ENCODE peak calls at places on chromosomes 6 and 20, in seven cellular contexts. U is PC-3, R is Peyer's patch, F is AG10803, Z is lower lobe of right lung, J is psoas muscle, P is cardiac muscle cell. A is an unnamed sample.

GRCh38 chr6:109393882-109394281 is 11.6 kb upstream of the CD164 start:
- DNase-seq in J (no peak), R (peak; percentile 58), F (no peak), Z (no peak), U (peak; percentile 56), P (no peak), A (no peak)

GRCh38 chr20:35013421-35014411 is 58.0 kb downstream of the MYH7B start:
- DNase-seq in Z (no peak), P (no peak), R (peak; percentile 38), J (no peak), U (no peak), F (no peak), A (no peak)

GRCh38 chr20:16821211-16822089 is 73.3 kb downstream of the OTOR start:
- DNase-seq in P (peak; percentile 60), U (peak; percentile 69), Z (peak; percentile 49), F (peak; percentile 34), R (no peak), J (no peak), A (peak; percentile 58)

GRCh38 chr20:34703061-34703572 is 1.0 kb upstream of the TP53INP2 start:
- DNase-seq in F (peak; percentile 7), J (no peak), R (no peak), U (no peak), Z (no peak), P (no peak), A (no peak)

GRCh38 chr6:11865926-11866325 is 87.3 kb upstream of the ADTRP start:
- DNase-seq in Z (no peak), J (no peak), U (peak; percentile 74), R (no peak), F (no peak), P (no peak), A (no peak)

GRCh38 chr6:137878810-137879285 is 11.8 kb downstream of the TNFAIP3 start:
- DNase-seq in Z (peak; percentile 49), R (no peak), P (peak; percentile 74), F (no peak), J (peak; percentile 82), U (no peak), A (no peak)

GRCh38 chr6:82363368-82364086 is at the start of gene TPBG:
- DNase-seq in J (peak; percentile 63), P (peak; percentile 79), U (peak; percentile 69), F (peak; percentile 71), R (peak; percentile 58), Z (peak; percentile 59), A (peak; percentile 67)

GRCh38 chr6:148441454-148441911 is 98.8 kb downstream of the SASH1 start:
- DNase-seq in R (no peak), P (no peak), F (peak; percentile 77), J (no peak), U (peak; percentile 95), Z (no peak), A (peak; percentile 90)

GRCh38 chr6:138455746-138456392 is 43.4 kb downstream of the NHSL1 start:
- DNase-seq in R (peak; percentile 64), P (no peak), J (no peak), Z (no peak), F (peak; percentile 19), U (peak; percentile 87), A (peak; percentile 58)

GRCh38 chr6:13295576-13295975 is 32.8 kb downstream of the TBC1D7 start:
- DNase-seq in Z (no peak), F (no peak), U (no peak), P (no peak), R (no peak), J (no peak), A (no peak)

GRCh38 chr6:15901141-15902115 is 227.5 kb upstream of the MYLIP start:
- DNase-seq in F (no peak), Z (no peak), R (peak; percentile 79), U (no peak), P (no peak), J (no peak), A (peak; percentile 37)

GRCh38 chr20:2429061-2429460 is 41.5 kb downstream of the SNRPB start:
- DNase-seq in J (no peak), Z (no peak), R (no peak), P (no peak), F (no peak), U (no peak), A (no peak)

GRCh38 chr20:2430538-2430937 is 40.1 kb downstream of the SNRPB start:
- DNase-seq in R (no peak), J (no peak), P (no peak), Z (no peak), U (no peak), F (no peak), A (no peak)

DNA sequence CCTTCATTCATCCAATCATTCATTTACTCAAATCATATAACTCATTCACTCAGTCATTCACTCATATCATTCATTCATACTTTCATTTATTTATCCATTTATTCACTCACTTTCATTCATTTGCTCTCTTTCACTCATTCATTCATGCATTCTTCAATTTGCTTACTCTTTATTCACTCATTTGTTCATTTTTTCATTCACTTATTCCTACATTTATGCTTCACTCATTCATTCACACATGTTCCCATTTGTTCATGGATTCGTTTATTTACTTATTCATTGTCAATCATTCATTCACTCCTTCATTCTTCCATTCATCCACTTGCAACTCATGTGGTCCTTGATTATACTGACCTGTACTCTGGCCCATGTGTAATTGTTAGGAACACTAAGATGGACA is 39.4 kb downstream of the SNRPB start:
- DNase-seq in U (no peak), P (no peak), Z (no peak), R (no peak), F (no peak), J (no peak), A (no peak)
- TF ChIP-seq CTCF in U (no peak), P (no peak), Z (no peak), R (no peak), F (no peak), J (no peak), A (no peak)

GRCh38 chr6:157537518-157537917 is 156.5 kb downstream of the ZDHHC14 start:
- DNase-seq in U (no peak), P (no peak), J (no peak), Z (no peak), F (peak; percentile 23), R (no peak), A (no peak)

GRCh38 chr6:157534134-157534871 is 153.3 kb downstream of the ZDHHC14 start:
- DNase-seq in J (no peak), R (no peak), U (no peak), Z (no peak), P (no peak), F (no peak), A (no peak)

GRCh38 chr6:157534991-157535353 is 154.0 kb downstream of the ZDHHC14 start:
- DNase-seq in J (no peak), F (no peak), Z (no peak), R (no peak), U (no peak), P (no peak), A (no peak)

GRCh38 chr6:157536218-157536534 is 155.2 kb downstream of the ZDHHC14 start:
- DNase-seq in F (no peak), R (no peak), P (no peak), Z (no peak), U (no peak), J (no peak), A (no peak)

GRCh38 chr6:157535354-157536217 is 154.6 kb downstream of the ZDHHC14 start:
- DNase-seq in R (no peak), J (no peak), Z (no peak), F (peak; percentile 55), U (peak; percentile 81), P (no peak), A (peak; percentile 81)
- H3K4me3 ChIP-seq in R (no peak overlapping the region), J (no peak overlapping the region), Z (no peak overlapping the region), F (no peak overlapping the region), U (peak overlapping the region; percentile 34), P (no peak overlapping the region), A (no peak overlapping the region)

DNA sequence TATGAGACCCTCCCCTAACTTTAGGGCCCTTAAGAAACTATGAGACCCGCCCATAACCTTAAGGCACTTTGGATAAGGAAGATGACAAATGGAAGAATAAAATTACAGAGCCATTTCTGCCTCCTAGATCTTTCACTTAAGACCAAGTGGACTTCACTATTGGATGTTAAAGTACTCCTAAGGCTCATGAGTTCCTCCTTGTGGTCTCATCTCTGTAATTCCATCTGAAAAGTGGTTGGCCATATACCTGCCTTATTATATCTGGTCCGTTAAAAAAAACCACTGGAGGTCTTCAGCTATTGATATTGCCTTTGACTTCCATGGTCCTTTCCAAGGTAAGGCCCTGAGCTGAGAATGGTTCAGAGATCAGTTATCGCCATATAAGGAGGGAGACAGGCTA is 310.3 kb downstream of the EYA4 start:
- DNase-seq in F (no peak), Z (no peak), J (no peak), P (no peak), U (no peak), R (no peak), A (no peak)
- TF ChIP-seq CTCF in F (peak; percentile 32), Z (no peak), J (no peak), P (no peak), U (no peak), R (no peak), A (peak; percentile 10)

DNA sequence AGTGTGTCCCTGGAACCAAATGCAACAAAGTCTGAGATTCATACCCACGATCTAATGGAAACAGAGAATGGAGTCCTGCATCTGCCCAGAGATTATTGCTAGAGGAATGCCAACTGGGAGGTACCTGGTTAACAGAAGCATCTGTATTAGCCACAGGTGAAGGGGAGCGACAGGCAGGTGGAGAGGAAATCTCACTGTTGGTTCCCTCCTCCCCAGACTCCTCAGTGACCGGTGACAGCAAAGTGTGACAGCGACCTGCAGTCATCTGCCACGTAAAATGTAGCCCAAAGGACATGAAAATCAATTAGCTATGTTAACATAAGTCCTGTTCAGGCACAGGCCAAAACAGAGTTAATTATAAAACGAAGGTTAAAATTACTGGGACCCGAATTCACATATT is 336.6 kb downstream of the SYNE1 start:
- DNase-seq in R (no peak), J (no peak), P (no peak), Z (no peak), F (no peak), U (no peak), A (no peak)
- H3K4me3 ChIP-seq in R (peak overlapping the region; percentile 63), J (no peak overlapping the region), P (no peak overlapping the region), Z (peak overlapping the region; percentile 58), F (no peak overlapping the region), U (no peak overlapping the region), A (no peak overlapping the region)

GRCh38 chr20:45851501-45851900 is 5.7 kb downstream of the ACOT8 start:
- DNase-seq in U (no peak), R (no peak), F (no peak), P (no peak), J (no peak), Z (no peak), A (no peak)

GRCh38 chr20:45848969-45849582 is 8.1 kb downstream of the ACOT8 start:
- DNase-seq in J (no peak), F (no peak), R (no peak), Z (no peak), P (no peak), U (no peak), A (no peak)

GRCh38 chr20:45850926-45851325 is 6.3 kb downstream of the ACOT8 start:
- DNase-seq in U (no peak), Z (no peak), R (no peak), F (no peak), P (peak; percentile 33), J (no peak), A (no peak)

GRCh38 chr20:45848421-45848820 is 8.8 kb downstream of the ACOT8 start:
- DNase-seq in J (no peak), F (no peak), P (no peak), Z (no peak), R (no peak), U (no peak), A (no peak)

GRCh38 chr20:45850238-45850637 is 7.0 kb downstream of the ACOT8 start:
- DNase-seq in U (no peak), F (no peak), J (no peak), P (no peak), Z (no peak), R (no peak), A (no peak)
- TF ChIP-seq CTCF in U (no peak), F (no peak), J (no peak), P (no peak), Z (no peak), R (no peak), A (no peak)